ENCODE peak calls at places on chromosomes 13 and 19, in five cellular contexts. Y, Q, C, F and T are unnamed samples.
A peak's percentile ranks its signal among the peaks of the same experiment; 100 is the strongest.

GRCh38 chr19:42254083-42254849 is 662 bp downstream of the ERF start:
- DNase-seq in C (peak; percentile 79), F (peak; percentile 32), Y (no peak), Q (peak; percentile 71), T (peak; percentile 92)

GRCh38 chr19:45514376-45515051 is 7.2 kb downstream of the VASP start:
- DNase-seq in C (no peak), Q (peak; percentile 23), Y (no peak), F (no peak), T (no peak)

GRCh38 chr19:47994209-47994802 is at the start of gene ELSPBP1:
- DNase-seq in Y (no peak), F (no peak), Q (no peak), C (no peak), T (no peak)

GRCh38 chr19:4693471-4694121 is 23.5 kb upstream of the MYDGF start:
- DNase-seq in Q (no peak), C (no peak), F (no peak), Y (no peak), T (no peak)

GRCh38 chr19:35247526-35248309 is 1.1 kb upstream of the LSR start:
- DNase-seq in C (no peak), F (no peak), Y (peak; percentile 46), Q (peak; percentile 81), T (peak; percentile 78)

GRCh38 chr13:43307921-43308433 is 284.6 kb downstream of the DNAJC15 start:
- DNase-seq in Y (peak; percentile 68), C (peak; percentile 71), Q (no peak), F (peak; percentile 87), T (peak; percentile 37)

GRCh38 chr13:111860161-111860560 is 206.8 kb upstream of the SOX1 start:
- DNase-seq in Y (no peak), F (no peak), C (no peak), Q (no peak), T (no peak)

GRCh38 chr13:49540552-49540951 is 44.8 kb downstream of the PHF11 start:
- DNase-seq in F (peak; percentile 62), C (no peak), Y (peak; percentile 23), Q (no peak), T (no peak)

GRCh38 chr13:48567521-48568331 is 34.8 kb upstream of the RCBTB2 start:
- DNase-seq in Y (no peak), C (no peak), Q (no peak), F (no peak), T (no peak)

GRCh38 chr13:47109028-47109427 is 212.2 kb upstream of the HTR2A start:
- DNase-seq in F (no peak), Q (no peak), Y (no peak), C (no peak), T (no peak)

GRCh38 chr13:40781717-40782116 is 7.7 kb upstream of the SLC25A15 start:
- DNase-seq in C (no peak), Q (no peak), Y (no peak), F (no peak), T (no peak)

GRCh38 chr13:60074397-60074796 is 89.3 kb downstream of the DIAPH3 start:
- DNase-seq in Q (no peak), C (no peak), Y (peak; percentile 9), F (peak; percentile 50), T (no peak)

GRCh38 chr19:23071087-23071511 is 45.7 kb upstream of the ZNF730 start:
- DNase-seq in Y (no peak), F (peak; percentile 3), Q (no peak), C (peak; percentile 66), T (no peak)

GRCh38 chr19:3479819-3480215 is 508 bp downstream of the SMIM24 start:
- DNase-seq in Q (peak; percentile 87), F (no peak), Y (no peak), C (peak; percentile 79), T (no peak)

GRCh38 chr19:19776206-19777008 is 43.5 kb upstream of the ZNF14 start:
- DNase-seq in Y (peak; percentile 96), C (peak; percentile 90), Q (peak; percentile 92), F (peak; percentile 98), T (peak; percentile 75)

GRCh38 chr13:109759609-109760008 is 26.8 kb downstream of the IRS2 start:
- DNase-seq in Q (no peak), C (no peak), F (no peak), Y (no peak), T (no peak)

GRCh38 chr13:59318320-59318930 is 845.3 kb downstream of the DIAPH3 start:
- DNase-seq in Y (peak; percentile 9), F (peak; percentile 46), C (peak; percentile 44), Q (peak; percentile 20), T (peak; percentile 3)

GRCh38 chr13:110713981-110714797 is 689 bp downstream of the ING1 start:
- DNase-seq in Y (no peak), Q (no peak), C (peak; percentile 56), F (peak; percentile 32), T (peak; percentile 34)

GRCh38 chr19:6313398-6313969 is 19.9 kb downstream of the ACER1 start:
- DNase-seq in C (no peak), Y (no peak), F (no peak), Q (peak; percentile 7), T (no peak)

GRCh38 chr19:49916839-49917733 is 11.9 kb upstream of the ATF5 start:
- DNase-seq in F (no peak), Y (no peak), C (no peak), Q (no peak), T (no peak)

GRCh38 chr19:38417146-38417543 is 8.9 kb downstream of the RASGRP4 start:
- DNase-seq in C (no peak), Y (no peak), Q (no peak), F (no peak), T (no peak)

GRCh38 chr13:35881360-35881759 is 249.8 kb downstream of the DCLK1 start:
- DNase-seq in F (peak; percentile 39), Y (no peak), Q (no peak), C (no peak), T (no peak)

GRCh38 chr19:55554749-55555152 is 9.4 kb upstream of the SBK3 start:
- DNase-seq in C (no peak), Q (no peak), F (no peak), Y (no peak), T (no peak)

GRCh38 chr13:37608750-37609339 is 10.3 kb upstream of the POSTN start:
- DNase-seq in F (no peak), Q (no peak), Y (no peak), C (no peak), T (no peak)

GRCh38 chr19:23203841-23204344 is 46.3 kb downstream of the ZNF724 start:
- DNase-seq in Q (no peak), Y (no peak), F (no peak), C (no peak), T (no peak)

DNA sequence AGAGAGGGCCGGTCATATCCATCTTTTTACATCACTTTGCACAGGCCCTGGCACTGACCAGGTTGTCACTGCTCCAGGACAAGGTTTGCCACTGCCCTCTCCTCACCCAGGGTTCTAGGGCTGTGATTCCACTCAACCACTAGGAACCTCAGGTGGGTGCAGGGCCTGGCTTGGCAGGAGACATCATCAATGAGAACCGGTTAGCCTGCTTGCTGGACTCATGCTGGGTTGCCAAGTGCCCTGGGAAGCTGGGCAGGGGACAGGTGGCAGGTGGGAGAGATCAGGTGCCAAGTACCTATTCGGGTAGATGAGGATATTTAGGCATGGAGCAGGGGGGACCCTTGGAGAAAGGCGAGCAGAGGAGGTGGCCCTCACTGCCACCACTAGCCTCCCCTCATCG is 4.2 kb upstream of the CERS4 start:
- DNase-seq in F (no peak), Q (no peak), Y (no peak), C (no peak), T (no peak)
- TF ChIP-seq RCOR1 in F (no peak), Q (no peak), Y (no peak), C (no peak), T (no peak)

GRCh38 chr19:13154241-13154778 is 4.1 kb downstream of the IER2 start:
- DNase-seq in C (peak; percentile 57), F (peak; percentile 95), Q (peak; percentile 60), Y (no peak), T (peak; percentile 65)

GRCh38 chr19:13153627-13154240 is 3.5 kb downstream of the IER2 start:
- DNase-seq in C (no peak), Q (peak; percentile 60), F (no peak), Y (no peak), T (no peak)

GRCh38 chr19:13154911-13155471 is 4.8 kb downstream of the IER2 start:
- DNase-seq in F (peak; percentile 65), Q (peak; percentile 42), Y (no peak), C (peak; percentile 61), T (no peak)

GRCh38 chr19:13156968-13157882 is 7.0 kb downstream of the IER2 start:
- DNase-seq in F (no peak), Q (no peak), C (no peak), Y (no peak), T (peak; percentile 38)

DNA sequence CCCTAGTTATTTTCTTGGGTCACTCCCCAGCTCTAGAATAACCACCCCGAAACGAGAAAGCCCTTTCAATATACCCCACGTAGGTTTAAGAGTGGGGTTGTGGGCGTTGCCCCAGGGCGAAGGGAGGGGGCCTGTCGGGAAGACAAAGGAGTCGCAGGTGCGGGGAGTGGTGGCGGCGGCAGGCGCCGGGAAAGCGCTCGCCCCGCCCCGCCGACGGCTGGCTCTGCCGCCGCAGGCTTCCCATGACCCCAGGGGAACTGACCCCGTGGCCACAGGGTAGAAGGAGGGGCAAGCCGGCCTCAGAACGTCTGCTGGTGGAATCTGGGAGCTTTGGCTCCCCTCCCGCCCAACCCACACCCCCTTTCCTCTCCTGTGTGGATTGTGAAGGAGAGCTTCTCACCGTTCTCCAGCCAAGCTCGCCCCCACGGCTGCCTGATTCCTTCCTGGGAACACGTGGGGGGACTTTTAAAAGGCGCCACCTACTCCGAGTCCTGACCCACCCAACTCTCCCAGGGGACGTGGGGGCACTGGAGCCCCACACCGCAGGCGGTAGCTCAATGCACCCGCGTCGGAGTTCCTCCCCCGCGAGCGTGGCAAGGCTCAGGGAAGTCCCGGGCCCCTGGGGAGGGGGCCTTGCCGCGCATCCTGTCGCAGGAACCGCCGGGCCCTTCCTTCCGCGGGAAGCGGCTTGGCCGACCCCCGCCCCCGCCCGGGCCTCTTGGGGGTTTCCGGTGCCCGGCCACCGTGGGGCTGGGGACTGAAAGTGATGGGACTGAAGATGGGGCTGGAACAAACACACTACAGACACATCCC is 5.5 kb downstream of the IER2 start:
- DNase-seq in F (peak; percentile 76), Y (no peak), Q (peak; percentile 69), C (peak; percentile 63), T (no peak)
- TF ChIP-seq RCOR1 in F (no peak), Y (no peak), Q (no peak), C (no peak), T (no peak)

DNA sequence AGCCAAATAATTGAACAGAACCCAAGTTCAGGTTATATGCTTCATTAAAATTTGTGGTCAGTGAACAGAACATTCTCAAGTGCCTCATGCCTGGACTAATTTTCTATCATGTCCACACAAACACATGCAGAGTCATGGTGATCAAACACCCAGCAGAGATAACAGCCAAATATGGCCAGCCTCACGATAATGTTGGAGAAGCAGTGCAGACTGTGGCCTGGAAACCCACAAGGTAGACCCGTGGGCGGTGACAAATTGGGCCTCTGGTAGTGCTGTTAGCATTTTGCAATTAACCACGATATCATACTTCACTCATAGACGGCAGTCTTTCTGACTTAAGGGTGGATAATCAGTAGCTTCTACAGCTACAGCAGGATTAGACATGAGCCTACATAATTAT is 35.0 kb upstream of the VWA8 start:
- DNase-seq in C (no peak), Y (no peak), Q (peak; percentile 68), F (peak; percentile 75), T (no peak)
- TF ChIP-seq RCOR1 in C (no peak), Y (no peak), Q (peak; percentile 97), F (no peak), T (no peak)

DNA sequence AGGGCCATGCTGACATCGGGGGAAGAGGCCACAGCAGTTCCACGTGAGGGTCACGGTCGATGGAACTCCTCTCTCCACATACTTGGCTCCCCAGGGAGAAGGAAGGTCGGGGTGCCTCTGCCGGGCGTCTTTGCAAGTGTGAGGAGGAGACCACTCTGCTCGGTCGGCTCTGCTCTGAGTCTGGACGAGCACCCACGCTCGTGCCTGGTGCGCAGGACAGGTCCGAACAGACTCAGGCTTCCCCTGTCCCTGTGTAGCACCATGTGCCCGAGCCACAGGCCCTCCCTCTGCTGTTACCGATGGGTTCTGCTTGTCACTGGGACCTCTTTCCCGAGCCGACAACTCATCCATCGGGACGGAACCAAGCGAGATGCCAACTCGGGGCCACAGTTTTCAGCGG is 35.1 kb downstream of the TMEM255B start:
- DNase-seq in Q (no peak), F (no peak), C (no peak), Y (no peak), T (no peak)
- TF ChIP-seq RCOR1 in Q (no peak), F (no peak), C (no peak), Y (no peak), T (no peak)